ENCODE peak calls at places on chromosomes 5 and 9, in seven cellular contexts. L, V, J, Q, F, H and P are unnamed samples.

GRCh38 chr5:78899922-78900362 is 85.2 kb downstream of the ARSB start:
- DNase-seq in L (peak; percentile 80), V (peak; percentile 74), J (no peak), Q (peak; percentile 69), F (no peak), H (no peak), P (no peak)

GRCh38 chr9:93576296-93577044 is at the start of gene PHF2:
- DNase-seq in L (peak; percentile 49), V (peak; percentile 31), J (peak; percentile 16), Q (no peak), F (no peak), H (no peak), P (peak; percentile 48)

GRCh38 chr5:78399115-78399514 is 38.7 kb downstream of the SCAMP1 start:
- DNase-seq in L (no peak), V (peak; percentile 32), J (no peak), Q (no peak), F (no peak), H (no peak), P (no peak)

GRCh38 chr5:151585970-151586369 is 5.2 kb downstream of the FAT2 start:
- DNase-seq in L (no peak), V (no peak), J (peak; percentile 94), Q (no peak), F (peak; percentile 42), H (no peak), P (no peak)

GRCh38 chr5:16507716-16508115 is 42.1 kb upstream of the ZNF622 start:
- DNase-seq in L (no peak), V (no peak), J (no peak), Q (no peak), F (no peak), H (no peak), P (no peak)

GRCh38 chr9:131395027-131395744 is 1.3 kb downstream of the PRRC2B start:
- DNase-seq in L (peak; percentile 81), V (no peak), J (peak; percentile 58), Q (peak; percentile 35), F (no peak), H (no peak), P (peak; percentile 18)

GRCh38 chr5:139742173-139742903 is 53.3 kb upstream of the PSD2 start:
- DNase-seq in L (no peak), V (no peak), J (no peak), Q (no peak), F (no peak), H (no peak), P (no peak)

GRCh38 chr5:163548649-163549048 is 43.2 kb downstream of the MAT2B start:
- DNase-seq in L (no peak), V (no peak), J (no peak), Q (no peak), F (no peak), H (no peak), P (no peak)

GRCh38 chr5:101404531-101404930 is 501.4 kb upstream of the ST8SIA4 start:
- DNase-seq in L (no peak), V (no peak), J (no peak), Q (no peak), F (no peak), H (no peak), P (no peak)

GRCh38 chr5:137888875-137889759 is at the start of gene PKD2L2:
- DNase-seq in L (peak; percentile 98), V (peak; percentile 92), J (peak; percentile 66), Q (peak; percentile 82), F (peak; percentile 88), H (peak; percentile 48), P (no peak)

GRCh38 chr5:100777680-100778281 is 125.3 kb downstream of the ST8SIA4 start:
- DNase-seq in L (peak; percentile 84), V (peak; percentile 85), J (no peak), Q (peak; percentile 91), F (no peak), H (peak; percentile 58), P (no peak)

GRCh38 chr9:126363847-126364671 is 37.4 kb downstream of the MVB12B start:
- DNase-seq in L (no peak), V (peak; percentile 33), J (no peak), Q (peak; percentile 52), F (no peak), H (peak; percentile 33), P (no peak)

GRCh38 chr9:126367139-126367538 is 40.5 kb downstream of the MVB12B start:
- DNase-seq in L (no peak), V (no peak), J (no peak), Q (no peak), F (no peak), H (no peak), P (no peak)

GRCh38 chr9:126367646-126368419 is 41.2 kb downstream of the MVB12B start:
- DNase-seq in L (no peak), V (no peak), J (no peak), Q (no peak), F (no peak), H (no peak), P (no peak)

GRCh38 chr9:126366366-126367011 is 39.9 kb downstream of the MVB12B start:
- DNase-seq in L (no peak), V (no peak), J (no peak), Q (no peak), F (peak; percentile 34), H (no peak), P (no peak)

DNA sequence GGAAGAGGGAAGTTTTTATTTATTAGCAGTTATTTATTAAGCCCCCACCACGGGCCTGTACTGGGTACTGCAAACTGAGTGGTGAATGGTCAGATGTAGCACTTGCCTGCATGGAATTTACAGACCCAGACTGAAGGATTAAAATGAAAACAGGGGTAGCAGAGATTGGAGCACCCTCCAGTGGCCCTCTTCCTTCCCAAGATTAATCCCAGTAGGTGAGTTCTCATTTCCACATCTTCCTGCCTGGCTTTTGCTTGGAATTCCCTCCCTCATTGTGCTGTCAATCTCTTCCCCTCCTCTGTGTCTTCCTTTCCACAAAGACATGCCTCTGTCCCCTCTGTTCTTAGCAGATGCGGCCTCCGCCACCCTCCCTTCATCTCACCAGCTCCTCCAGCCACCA is 39.2 kb downstream of the MVB12B start:
- DNase-seq in L (no peak), V (no peak), J (no peak), Q (no peak), F (no peak), H (no peak), P (no peak)
- TF ChIP-seq CTCF in L (no peak), V (no peak), J (no peak), Q (no peak), F (no peak), H (no peak), P (no peak)

GRCh38 chr9:81072758-81073157 is 616.6 kb downstream of the TLE1 start:
- DNase-seq in L (no peak), V (no peak), J (no peak), Q (no peak), F (no peak), H (no peak), P (no peak)
- TF ChIP-seq CTCF in L (no peak), V (no peak), J (no peak), Q (no peak), F (no peak), H (no peak), P (no peak)

GRCh38 chr5:132747064-132747692 is at the start of gene CCNI2:
- DNase-seq in L (peak; percentile 54), V (no peak), J (peak; percentile 19), Q (peak; percentile 29), F (no peak), H (no peak), P (peak; percentile 59)
- TF ChIP-seq CTCF in L (no peak), V (no peak), J (no peak), Q (no peak), F (peak; percentile 24), H (no peak), P (no peak)

GRCh38 chr5:176386491-176386890 is 1.9 kb downstream of the NOP16 start:
- DNase-seq in L (no peak), V (no peak), J (no peak), Q (no peak), F (no peak), H (no peak), P (no peak)

GRCh38 chr5:176388003-176388340 is 426 bp downstream of the NOP16 start:
- DNase-seq in L (peak; percentile 42), V (peak; percentile 30), J (no peak), Q (no peak), F (no peak), H (no peak), P (peak; percentile 32)

GRCh38 chr5:176387384-176387925 is 943 bp downstream of the NOP16 start:
- DNase-seq in L (peak; percentile 22), V (no peak), J (no peak), Q (peak; percentile 18), F (no peak), H (no peak), P (no peak)

GRCh38 chr5:176389114-176389768 is 690 bp downstream of the HIGD2A start:
- DNase-seq in L (no peak), V (no peak), J (no peak), Q (no peak), F (no peak), H (no peak), P (no peak)

DNA sequence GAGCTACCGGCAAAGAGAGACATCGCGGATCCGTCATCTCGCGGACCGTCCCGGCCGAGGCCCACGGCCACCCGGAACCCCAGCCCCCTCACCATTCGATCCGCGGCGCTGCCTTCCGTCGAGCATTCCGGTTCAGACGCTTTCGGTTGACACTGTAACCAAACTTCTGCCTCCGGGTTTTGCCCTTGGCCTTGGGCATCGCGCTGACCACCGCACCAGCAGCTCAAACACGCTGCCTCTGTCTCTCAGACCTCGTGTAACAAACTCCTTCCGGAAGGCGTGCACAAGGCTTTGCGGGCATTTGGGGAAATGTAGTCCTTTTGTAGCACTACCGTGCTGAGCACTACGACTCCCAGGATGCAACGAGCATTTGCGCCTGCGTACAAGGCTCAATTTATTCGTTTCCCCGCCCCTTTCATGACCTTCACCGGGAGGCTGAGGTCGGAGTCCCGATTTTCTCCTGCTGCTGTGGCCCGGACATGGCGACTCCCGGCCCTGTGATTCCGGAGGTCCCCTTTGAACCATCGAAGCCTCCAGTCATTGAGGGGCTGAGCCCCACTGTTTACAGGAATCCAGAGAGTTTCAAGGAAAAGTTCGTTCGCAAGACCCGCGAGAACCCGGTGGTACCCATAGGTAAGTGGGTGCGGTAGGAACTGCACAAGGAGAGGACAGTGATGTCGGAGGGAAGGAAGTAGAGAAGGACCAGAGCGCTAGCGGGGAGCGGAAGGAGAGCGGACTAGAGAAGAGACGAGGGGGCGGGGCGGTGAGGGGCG is at the start of the genes HIGD2A and NOP16:
- DNase-seq in L (peak; percentile 99), V (peak; percentile 99), J (peak; percentile 99), Q (peak; percentile 98), F (peak; percentile 100), H (peak; percentile 96), P (peak; percentile 99)
- TF ChIP-seq CTCF in L (no peak), V (no peak), J (no peak), Q (no peak), F (peak; percentile 26), H (no peak), P (no peak)